ENCODE peak calls at places on chromosome X, in four cellular contexts. D, K, Q and O are unnamed samples.

GRCh38 chrX:48714573-48714972 is 18.0 kb downstream of the SUV39H1 start:
- DNase-seq in Q (peak; percentile 11), D (no peak), K (no peak), O (no peak)

GRCh38 chrX:20378291-20378920 is 111.7 kb upstream of the RPS6KA3 start:
- DNase-seq in Q (peak; percentile 55), D (no peak), K (no peak), O (no peak)

GRCh38 chrX:119672252-119672825 is 20.6 kb downstream of the SEPTIN6 start:
- DNase-seq in Q (no peak), K (no peak), D (no peak), O (no peak)

GRCh38 chrX:143853488-143853887 is 30.4 kb upstream of the UBE2NL start:
- DNase-seq in D (no peak), K (no peak), Q (no peak), O (no peak)

GRCh38 chrX:71184803-71185495 is 38.1 kb upstream of the GJB1 start:
- DNase-seq in Q (no peak), D (no peak), K (no peak), O (no peak)

GRCh38 chrX:69093960-69094935 is 71.0 kb downstream of the PJA1 start:
- DNase-seq in D (peak; percentile 50), Q (peak; percentile 45), K (no peak), O (no peak)

GRCh38 chrX:48956728-48957414 is 536 bp downstream of the OTUD5 start:
- DNase-seq in K (peak; percentile 56), D (no peak), Q (peak; percentile 69), O (peak; percentile 82)

GRCh38 chrX:139199945-139200344 is 330.6 kb upstream of the F9 start:
- DNase-seq in D (no peak), K (no peak), Q (no peak), O (no peak)

GRCh38 chrX:11113731-11114130 is 2.6 kb downstream of the HCCS start:
- DNase-seq in Q (no peak), K (no peak), D (no peak), O (no peak)

GRCh38 chrX:20228245-20228644 is 38.5 kb downstream of the RPS6KA3 start:
- DNase-seq in D (no peak), Q (no peak), K (no peak), O (no peak)

GRCh38 chrX:19593684-19594083 is 78.4 kb upstream of the MAP3K15 start:
- DNase-seq in K (peak; percentile 6), Q (peak; percentile 25), D (no peak), O (no peak)

GRCh38 chrX:17500145-17500579 is 125.2 kb downstream of the NHS start:
- DNase-seq in K (no peak), D (no peak), Q (no peak), O (no peak)

GRCh38 chrX:32562261-32562660 is 649.1 kb downstream of the DMD start:
- DNase-seq in Q (no peak), K (no peak), D (no peak), O (no peak)

GRCh38 chrX:41723821-41724220 is at the start of gene GPR82:
- DNase-seq in D (no peak), K (no peak), Q (no peak), O (no peak)